ENCODE peak calls at places on chromosomes 16 and 17, in four cellular contexts. B, D, S and U are unnamed samples.

GRCh38 chr17:58189436-58190146 is 2.9 kb upstream of the EPX start:
- DNase-seq in D (no peak), S (no peak), B (no peak), U (no peak)

GRCh38 chr16:77841275-77841640 is 52.9 kb downstream of the VAT1L start:
- DNase-seq in D (no peak), S (no peak), B (no peak), U (peak; percentile 38)

GRCh38 chr16:81513204-81514040 is 68.8 kb downstream of the CMIP start:
- DNase-seq in S (no peak), B (peak; percentile 78), D (no peak), U (peak; percentile 75)

GRCh38 chr17:39404542-39405378 is 3.3 kb upstream of the FBXL20 start:
- DNase-seq in S (no peak), D (no peak), B (no peak), U (no peak)

GRCh38 chr16:88839026-88839529 is 17.7 kb downstream of the GALNS start:
- DNase-seq in D (no peak), S (no peak), B (no peak), U (no peak)

GRCh38 chr16:85753976-85754375 is 3.1 kb upstream of the C16orf74 start:
- DNase-seq in D (no peak), B (no peak), S (no peak), U (no peak)

GRCh38 chr17:83077411-83077810 is 2.0 kb upstream of the METRNL start:
- DNase-seq in B (no peak), D (no peak), S (no peak), U (no peak)

GRCh38 chr17:72126575-72127486 is 6.0 kb downstream of the SOX9 start:
- DNase-seq in B (no peak), D (no peak), S (no peak), U (no peak)

GRCh38 chr16:19213885-19214284 is 45.8 kb downstream of the SYT17 start:
- DNase-seq in S (no peak), D (no peak), B (no peak), U (no peak)

GRCh38 chr17:34485999-34486398 is 93.4 kb upstream of the TMEM132E start:
- DNase-seq in D (no peak), S (no peak), B (no peak), U (no peak)

GRCh38 chr17:4214142-4214541 is 49.6 kb downstream of the ANKFY1 start:
- DNase-seq in S (no peak), D (no peak), B (no peak), U (no peak)

GRCh38 chr16:47392114-47392513 is 68.7 kb downstream of the ITFG1 start:
- DNase-seq in S (no peak), D (no peak), B (no peak), U (no peak)

GRCh38 chr16:74611721-74612120 is 4.8 kb upstream of the GLG1 start:
- DNase-seq in S (no peak), D (no peak), B (no peak), U (no peak)

GRCh38 chr16:82983390-82983789 is 356.6 kb downstream of the CDH13 start:
- DNase-seq in B (no peak), S (no peak), D (no peak), U (no peak)